ENCODE peak calls at places on chromosome 2, in ten cellular contexts. O, K, Z, T, E, I, U, X, D and P are unnamed samples.

GRCh38 chr2:62437785-62438184 is 68.2 kb downstream of the TMEM17 start:
- DNase-seq in K (no peak), U (no peak), I (peak; percentile 18), D (no peak), E (no peak), O (no peak), X (no peak), T (no peak), Z (no peak), P (no peak)

GRCh38 chr2:238462782-238463396 is 36.2 kb downstream of the ASB1 start:
- DNase-seq in D (no peak), X (no peak), T (no peak), K (no peak), I (no peak), U (peak; percentile 73), E (no peak), Z (peak; percentile 13), O (no peak), P (no peak)

GRCh38 chr2:149020432-149020851 is 18.1 kb upstream of the LYPD6B start:
- DNase-seq in I (no peak), O (no peak), D (peak; percentile 65), E (no peak), T (no peak), U (no peak), Z (peak; percentile 88), X (no peak), K (peak; percentile 67), P (no peak)

GRCh38 chr2:219650426-219651248 is 23.2 kb downstream of the SLC4A3 start:
- DNase-seq in K (no peak), D (no peak), Z (no peak), T (no peak), U (no peak), X (no peak), O (no peak), I (peak; percentile 37), E (no peak), P (no peak)

GRCh38 chr2:241187835-241188234 is 642 bp upstream of the ANO7 start:
- DNase-seq in O (no peak), U (no peak), T (no peak), X (no peak), K (no peak), I (no peak), D (no peak), E (no peak), Z (no peak), P (no peak)

GRCh38 chr2:159151198-159152118 is 135.0 kb downstream of the WDSUB1 start:
- DNase-seq in K (no peak), O (no peak), E (no peak), Z (no peak), X (no peak), U (no peak), I (no peak), D (no peak), T (no peak), P (no peak)

GRCh38 chr2:86291328-86291662 is 46.1 kb downstream of the REEP1 start:
- DNase-seq in I (no peak), K (no peak), T (no peak), U (no peak), E (no peak), X (no peak), D (no peak), Z (no peak), O (no peak), P (no peak)

GRCh38 chr2:29627366-29627765 is 294.0 kb downstream of the ALK start:
- DNase-seq in T (no peak), I (no peak), K (no peak), E (no peak), X (no peak), Z (no peak), D (no peak), O (no peak), U (peak; percentile 80), P (peak; percentile 13)

GRCh38 chr2:217076651-217077232 is 216.9 kb upstream of the TNP1 start:
- DNase-seq in Z (no peak), I (no peak), U (no peak), E (no peak), X (no peak), K (no peak), D (no peak), O (no peak), T (no peak), P (no peak)

GRCh38 chr2:10303174-10303633 is 500 bp downstream of the HPCAL1 start:
- DNase-seq in I (peak; percentile 69), D (no peak), T (no peak), O (peak; percentile 32), X (no peak), U (no peak), E (no peak), Z (no peak), K (no peak), P (no peak)

GRCh38 chr2:10301946-10302478 is 692 bp upstream of the HPCAL1 start:
- DNase-seq in U (no peak), X (no peak), T (peak; percentile 62), O (no peak), D (no peak), I (no peak), E (no peak), K (no peak), Z (no peak), P (no peak)

GRCh38 chr2:10302479-10303173 is at the start of gene HPCAL1:
- DNase-seq in T (peak; percentile 98), O (peak; percentile 85), D (peak; percentile 86), K (peak; percentile 86), E (peak; percentile 73), X (peak; percentile 77), U (peak; percentile 84), Z (peak; percentile 40), I (peak; percentile 90), P (no peak)

GRCh38 chr2:10300328-10300920 is 2.3 kb upstream of the HPCAL1 start:
- DNase-seq in X (no peak), D (no peak), K (no peak), O (no peak), U (peak; percentile 61), T (no peak), I (no peak), Z (no peak), E (no peak), P (no peak)

DNA sequence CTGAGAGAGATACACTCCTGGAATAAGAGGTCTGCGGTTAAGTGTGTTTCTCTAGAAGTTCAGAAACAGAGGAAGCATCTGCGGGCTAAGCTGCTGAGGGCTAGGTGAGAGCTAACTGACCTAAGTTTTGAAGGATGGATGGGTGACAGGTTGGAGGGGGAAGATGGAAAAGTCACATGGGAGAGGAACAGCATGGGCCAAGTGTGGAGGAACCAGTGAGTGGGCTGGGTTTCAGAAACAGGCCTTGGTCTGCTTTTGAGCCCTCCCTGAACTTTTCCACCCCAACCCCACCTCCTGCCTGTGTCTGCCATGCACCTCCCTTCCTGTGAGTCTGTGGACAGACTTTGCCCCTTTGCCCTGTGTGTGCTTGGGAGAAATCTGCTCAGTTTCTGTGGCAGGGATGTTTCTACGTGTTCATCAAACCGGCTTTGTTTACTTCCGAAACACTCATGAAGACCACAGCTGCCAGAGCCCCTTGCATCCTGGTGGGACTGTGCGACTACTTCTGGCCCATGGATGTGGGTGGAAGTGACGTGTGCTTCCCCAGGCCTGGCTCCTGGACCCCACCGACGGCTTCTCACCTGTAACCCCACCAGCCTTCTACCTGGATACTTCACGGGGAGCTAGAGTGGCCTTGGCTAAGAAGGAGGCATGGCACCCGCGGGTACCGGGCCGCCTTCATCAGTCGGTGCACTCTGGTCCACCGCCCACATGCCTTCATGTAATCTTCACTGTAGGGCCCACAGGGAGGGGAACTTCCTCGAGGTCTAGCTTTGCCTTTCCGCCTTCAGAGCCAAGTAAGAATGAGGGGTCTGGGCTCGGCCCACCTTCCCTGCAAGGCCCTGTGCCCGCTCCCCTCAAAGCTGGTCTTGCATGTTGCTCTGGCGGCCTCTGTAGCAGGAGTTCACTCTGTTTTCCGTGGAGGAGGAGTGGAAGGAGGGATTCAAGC is 1.4 kb upstream of the HPCAL1 start:
- DNase-seq in Z (no peak), U (no peak), E (no peak), D (no peak), T (peak; percentile 85), O (no peak), K (no peak), I (no peak), X (no peak), P (no peak)
- H3K4me3 ChIP-seq in Z (peak overlapping the region; percentile 62), U (no peak overlapping the region), E (no peak overlapping the region), D (no peak overlapping the region), T (peak overlapping the region; percentile 90), O (no peak overlapping the region), K (peak overlapping the region; percentile 94), I (no peak overlapping the region), X (peak overlapping the region; percentile 84), P (no peak overlapping the region)

DNA sequence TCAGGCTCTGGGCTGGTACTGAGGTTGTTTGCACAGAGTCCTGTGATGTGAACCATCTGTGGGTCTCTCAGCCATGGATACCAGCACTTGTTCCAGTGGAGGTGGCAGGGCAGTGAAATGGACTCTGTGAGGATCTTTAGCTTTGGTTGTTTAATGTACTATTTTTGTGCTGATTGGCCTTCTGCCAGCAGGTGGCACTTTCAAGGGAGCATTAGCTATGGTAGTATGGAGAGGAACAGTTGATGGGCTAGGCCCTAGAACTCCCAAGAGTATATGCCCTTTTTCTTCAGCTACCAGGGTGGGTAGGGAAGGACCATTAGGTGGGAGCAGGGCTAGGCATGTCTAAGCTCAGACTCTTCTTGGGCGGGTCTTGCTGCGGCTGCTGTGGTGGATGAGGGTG is 257.0 kb upstream of the GYPC start:
- DNase-seq in X (no peak), Z (no peak), D (no peak), U (no peak), I (no peak), O (no peak), K (no peak), E (no peak), T (no peak), P (no peak)
- TF ChIP-seq CTCF in X (no peak), Z (peak; percentile 16), D (no peak), U (no peak), I (no peak), O (no peak), K (no peak), E (no peak), T (no peak), P (no peak)

GRCh38 chr2:171004833-171005232 is 75.8 kb downstream of the GORASP2 start:
- DNase-seq in D (no peak), I (no peak), X (no peak), T (no peak), K (no peak), U (no peak), Z (no peak), E (no peak), O (no peak), P (no peak)
- H3K36me3 ChIP-seq in D (no peaks in the 10 kb centered on the region), I (peaks cover 51% of the 10 kb centered on the region), X (peaks cover 16% of the 10 kb centered on the region), T (no peaks in the 10 kb centered on the region), K (peaks cover 5% of the 10 kb centered on the region), U (peaks cover 29% of the 10 kb centered on the region), Z (peaks cover 22% of the 10 kb centered on the region), E (peaks cover 48% of the 10 kb centered on the region), O (no peaks in the 10 kb centered on the region), P (no peaks in the 10 kb centered on the region)

DNA sequence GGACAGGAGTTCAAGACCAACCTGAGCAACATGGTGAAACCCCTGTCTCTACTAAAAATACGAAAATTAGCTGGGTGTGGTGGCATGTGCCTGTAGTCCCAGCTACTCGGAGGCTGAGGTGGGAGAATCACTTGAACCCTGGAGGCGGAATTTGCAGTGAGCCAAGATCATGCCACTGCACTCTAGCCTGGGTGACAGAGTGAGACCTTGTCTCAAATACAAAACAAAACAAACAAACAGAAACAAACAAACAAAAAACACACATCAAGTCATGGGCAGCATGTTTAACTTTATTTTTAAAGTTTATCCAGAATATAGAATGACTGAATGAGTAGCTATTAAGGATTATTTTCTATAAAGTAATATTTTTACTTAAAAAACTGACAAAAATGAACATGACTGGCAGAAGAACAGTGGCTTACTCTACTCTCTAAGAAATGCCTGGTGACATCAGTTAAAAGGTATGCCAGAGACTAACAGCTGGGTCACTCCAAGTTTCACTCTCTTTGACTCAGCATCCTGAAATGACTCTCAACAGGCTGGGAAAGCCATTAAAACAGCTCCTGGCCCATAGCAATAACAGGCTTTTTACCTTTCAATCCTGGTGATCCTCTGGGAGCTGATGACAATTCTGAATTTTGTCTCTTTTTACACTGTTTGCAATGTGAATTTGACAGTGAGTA is 281.6 kb upstream of the STON1 start:
- DNase-seq in I (no peak), E (no peak), X (no peak), D (no peak), T (no peak), U (peak; percentile 94), K (no peak), O (no peak), Z (peak; percentile 48), P (peak; percentile 81)
- H3K4me3 ChIP-seq in I (no peak overlapping the region), E (no peak overlapping the region), X (no peak overlapping the region), D (no peak overlapping the region), T (no peak overlapping the region), U (no peak overlapping the region), K (no peak overlapping the region), O (no peak overlapping the region), Z (no peak overlapping the region), P (no peak overlapping the region)